ENCODE peak calls at places on chromosomes 3 and 15, in eight cellular contexts. One of them, this sample, is unnamed.

GRCh38 chr3:13244695-13245449 is 171.6 kb upstream of the IQSEC1 start:
- DNase-seq in uterus: no peak
- DNase-seq in transverse colon: no peak
- DNase-seq in H1: no peak
- DNase-seq in PC-9: peak; percentile 43
- DNase-seq in upper lobe of right lung: no peak
- DNase-seq in OCI-LY7: no peak
- DNase-seq in ovary: no peak
- DNase-seq in this sample: no peak

GRCh38 chr3:8563597-8563996 is 62.0 kb downstream of the LMCD1 start:
- DNase-seq in upper lobe of right lung: no peak
- DNase-seq in uterus: no peak
- DNase-seq in transverse colon: no peak
- DNase-seq in H1: no peak
- DNase-seq in PC-9: no peak
- DNase-seq in ovary: no peak
- DNase-seq in OCI-LY7: no peak
- DNase-seq in this sample: no peak

GRCh38 chr3:76523337-76523736 is 516.6 kb upstream of the ROBO2 start:
- DNase-seq in OCI-LY7: no peak
- DNase-seq in PC-9: no peak
- DNase-seq in uterus: no peak
- DNase-seq in transverse colon: no peak
- DNase-seq in upper lobe of right lung: no peak
- DNase-seq in ovary: no peak
- DNase-seq in H1: no peak
- DNase-seq in this sample: no peak

GRCh38 chr3:8629151-8630021 is 15.2 kb downstream of the SSUH2 start:
- DNase-seq in H1: no peak
- DNase-seq in uterus: no peak
- DNase-seq in OCI-LY7: no peak
- DNase-seq in upper lobe of right lung: peak; percentile 87
- DNase-seq in transverse colon: peak; percentile 86
- DNase-seq in ovary: no peak
- DNase-seq in PC-9: peak; percentile 91
- DNase-seq in this sample: peak; percentile 56

GRCh38 chr3:152402698-152403456 is 134.1 kb downstream of the MBNL1 start:
- DNase-seq in transverse colon: no peak
- DNase-seq in uterus: no peak
- DNase-seq in PC-9: no peak
- DNase-seq in H1: no peak
- DNase-seq in ovary: no peak
- DNase-seq in OCI-LY7: no peak
- DNase-seq in upper lobe of right lung: no peak
- DNase-seq in this sample: no peak

GRCh38 chr3:192727032-192727847 is at the start of gene FGF12:
- DNase-seq in H1: peak; percentile 88
- DNase-seq in ovary: peak; percentile 50
- DNase-seq in OCI-LY7: no peak
- DNase-seq in upper lobe of right lung: peak; percentile 74
- DNase-seq in uterus: peak; percentile 16
- DNase-seq in transverse colon: peak; percentile 11
- DNase-seq in PC-9: peak; percentile 65
- DNase-seq in this sample: no peak

GRCh38 chr3:24264748-24265158 is 229.9 kb downstream of the THRB start:
- DNase-seq in OCI-LY7: peak; percentile 55
- DNase-seq in uterus: no peak
- DNase-seq in PC-9: no peak
- DNase-seq in transverse colon: no peak
- DNase-seq in H1: no peak
- DNase-seq in upper lobe of right lung: no peak
- DNase-seq in ovary: no peak
- DNase-seq in this sample: no peak

GRCh38 chr15:100520132-100520921 is 8.4 kb downstream of the CERS3 start:
- DNase-seq in uterus: no peak
- DNase-seq in PC-9: no peak
- DNase-seq in upper lobe of right lung: no peak
- DNase-seq in H1: no peak
- DNase-seq in transverse colon: no peak
- DNase-seq in OCI-LY7: no peak
- DNase-seq in ovary: no peak
- DNase-seq in this sample: peak; percentile 49

GRCh38 chr3:124800511-124801374 is 70.5 kb downstream of the UMPS start:
- DNase-seq in upper lobe of right lung: no peak
- DNase-seq in transverse colon: no peak
- DNase-seq in PC-9: no peak
- DNase-seq in OCI-LY7: no peak
- DNase-seq in ovary: peak; percentile 81
- DNase-seq in uterus: peak; percentile 55
- DNase-seq in H1: no peak
- DNase-seq in this sample: no peak

GRCh38 chr3:115725800-115726199 is 102.5 kb downstream of the GAP43 start:
- DNase-seq in upper lobe of right lung: no peak
- DNase-seq in OCI-LY7: no peak
- DNase-seq in PC-9: no peak
- DNase-seq in ovary: no peak
- DNase-seq in transverse colon: no peak
- DNase-seq in uterus: no peak
- DNase-seq in H1: no peak
- DNase-seq in this sample: no peak

GRCh38 chr3:149487598-149488197 is 13.2 kb downstream of the TM4SF4 start:
- DNase-seq in transverse colon: peak; percentile 15
- DNase-seq in uterus: no peak
- DNase-seq in ovary: no peak
- DNase-seq in OCI-LY7: peak; percentile 54
- DNase-seq in H1: no peak
- DNase-seq in upper lobe of right lung: no peak
- DNase-seq in PC-9: no peak
- DNase-seq in this sample: no peak

GRCh38 chr3:184537885-184538599 is 23.5 kb upstream of the EPHB3 start:
- DNase-seq in PC-9: no peak
- DNase-seq in ovary: no peak
- DNase-seq in H1: no peak
- DNase-seq in uterus: no peak
- DNase-seq in OCI-LY7: no peak
- DNase-seq in upper lobe of right lung: no peak
- DNase-seq in transverse colon: no peak
- DNase-seq in this sample: no peak

GRCh38 chr3:53159415-53160135 is 1.4 kb upstream of the PRKCD start:
- DNase-seq in ovary: no peak
- DNase-seq in transverse colon: peak; percentile 91
- DNase-seq in OCI-LY7: no peak
- DNase-seq in upper lobe of right lung: no peak
- DNase-seq in PC-9: peak; percentile 50
- DNase-seq in H1: no peak
- DNase-seq in uterus: no peak
- DNase-seq in this sample: no peak

GRCh38 chr3:124360626-124361025 is 368.7 kb upstream of the ROPN1 start:
- DNase-seq in H1: peak; percentile 34
- DNase-seq in PC-9: no peak
- DNase-seq in OCI-LY7: no peak
- DNase-seq in transverse colon: no peak
- DNase-seq in ovary: no peak
- DNase-seq in uterus: no peak
- DNase-seq in upper lobe of right lung: no peak
- DNase-seq in this sample: no peak

GRCh38 chr3:72008226-72008996 is 223.5 kb upstream of the PROK2 start:
- DNase-seq in PC-9: no peak
- DNase-seq in transverse colon: no peak
- DNase-seq in H1: no peak
- DNase-seq in ovary: no peak
- DNase-seq in uterus: no peak
- DNase-seq in OCI-LY7: no peak
- DNase-seq in upper lobe of right lung: no peak
- DNase-seq in this sample: no peak

GRCh38 chr15:67823371-67824156 is 1.7 kb upstream of the SKOR1 start:
- DNase-seq in PC-9: no peak
- DNase-seq in ovary: no peak
- DNase-seq in OCI-LY7: peak; percentile 51
- DNase-seq in upper lobe of right lung: no peak
- DNase-seq in H1: no peak
- DNase-seq in uterus: no peak
- DNase-seq in transverse colon: no peak
- DNase-seq in this sample: no peak

GRCh38 chr3:160128086-160128485 is 97.1 kb upstream of the C3orf80 start:
- DNase-seq in H1: no peak
- DNase-seq in OCI-LY7: no peak
- DNase-seq in ovary: no peak
- DNase-seq in PC-9: no peak
- DNase-seq in uterus: no peak
- DNase-seq in upper lobe of right lung: no peak
- DNase-seq in transverse colon: no peak
- DNase-seq in this sample: no peak

GRCh38 chr3:3618624-3619023 is 180.6 kb upstream of the LRRN1 start:
- DNase-seq in PC-9: no peak
- DNase-seq in transverse colon: no peak
- DNase-seq in H1: no peak
- DNase-seq in OCI-LY7: no peak
- DNase-seq in upper lobe of right lung: no peak
- DNase-seq in ovary: no peak
- DNase-seq in uterus: no peak
- DNase-seq in this sample: no peak

GRCh38 chr3:87145553-87145952 is 81.6 kb upstream of the CHMP2B start:
- DNase-seq in transverse colon: peak; percentile 9
- DNase-seq in upper lobe of right lung: no peak
- DNase-seq in PC-9: no peak
- DNase-seq in OCI-LY7: peak; percentile 30
- DNase-seq in ovary: no peak
- DNase-seq in uterus: no peak
- DNase-seq in H1: peak; percentile 43
- DNase-seq in this sample: no peak

GRCh38 chr15:74458473-74458872 is 2.5 kb downstream of the UBL7 start:
- DNase-seq in ovary: no peak
- DNase-seq in PC-9: no peak
- DNase-seq in H1: no peak
- DNase-seq in transverse colon: no peak
- DNase-seq in upper lobe of right lung: no peak
- DNase-seq in OCI-LY7: no peak
- DNase-seq in uterus: no peak
- DNase-seq in this sample: no peak

GRCh38 chr15:93477721-93478120 is 388.7 kb upstream of the RGMA start:
- DNase-seq in transverse colon: no peak
- DNase-seq in upper lobe of right lung: no peak
- DNase-seq in ovary: no peak
- DNase-seq in uterus: no peak
- DNase-seq in OCI-LY7: no peak
- DNase-seq in PC-9: no peak
- DNase-seq in H1: no peak
- DNase-seq in this sample: no peak

DNA sequence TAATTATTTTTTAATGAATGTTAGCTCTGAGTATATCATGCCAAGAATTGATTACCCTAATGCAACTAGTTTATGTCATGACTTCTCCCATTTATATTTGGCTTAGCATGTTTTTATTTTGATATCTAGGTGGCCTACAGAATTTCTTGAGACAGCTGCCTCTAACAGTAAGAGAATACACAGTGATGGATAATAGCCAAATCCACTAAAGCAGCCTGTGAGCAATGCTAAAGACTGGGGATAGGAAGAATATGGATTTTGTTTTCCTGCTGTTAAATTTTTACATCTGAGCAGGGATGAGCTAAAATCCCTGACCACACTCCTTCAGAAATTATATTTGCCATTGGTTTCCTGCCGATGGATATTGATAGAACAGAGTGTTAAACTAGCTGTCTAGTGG is 149.3 kb upstream of the TGFBR2 start:
- DNase-seq in ovary: no peak
- DNase-seq in upper lobe of right lung: no peak
- DNase-seq in H1: no peak
- DNase-seq in OCI-LY7: no peak
- DNase-seq in PC-9: no peak
- DNase-seq in uterus: no peak
- DNase-seq in transverse colon: no peak
- DNase-seq in this sample: no peak
- H3K36me3 ChIP-seq in ovary: no peaks in the 10 kb centered on the region
- H3K36me3 ChIP-seq in upper lobe of right lung: no peaks in the 10 kb centered on the region
- H3K36me3 ChIP-seq in H1: no peaks in the 10 kb centered on the region
- H3K36me3 ChIP-seq in OCI-LY7: no peaks in the 10 kb centered on the region
- H3K36me3 ChIP-seq in PC-9: no peaks in the 10 kb centered on the region
- H3K36me3 ChIP-seq in uterus: no peaks in the 10 kb centered on the region
- H3K36me3 ChIP-seq in transverse colon: no peaks in the 10 kb centered on the region
- H3K36me3 ChIP-seq in this sample: no peaks in the 10 kb centered on the region

GRCh38 chr15:40085225-40085624 is 23.5 kb downstream of the BMF start:
- DNase-seq in upper lobe of right lung: no peak
- DNase-seq in ovary: no peak
- DNase-seq in uterus: no peak
- DNase-seq in transverse colon: no peak
- DNase-seq in PC-9: no peak
- DNase-seq in H1: no peak
- DNase-seq in OCI-LY7: no peak
- DNase-seq in this sample: no peak
- H3K27ac ChIP-seq in upper lobe of right lung: no peak overlapping the region
- H3K27ac ChIP-seq in ovary: no peak overlapping the region
- H3K27ac ChIP-seq in uterus: no peak overlapping the region
- H3K27ac ChIP-seq in transverse colon: no peak overlapping the region
- H3K27ac ChIP-seq in PC-9: no peak overlapping the region
- H3K27ac ChIP-seq in H1: no peak overlapping the region
- H3K27ac ChIP-seq in OCI-LY7: no peak overlapping the region
- H3K27ac ChIP-seq in this sample: no peak overlapping the region

GRCh38 chr3:46922426-46922825 is 44.9 kb downstream of the PTH1R start:
- DNase-seq in H1: no peak
- DNase-seq in transverse colon: peak; percentile 1
- DNase-seq in OCI-LY7: no peak
- DNase-seq in uterus: no peak
- DNase-seq in ovary: no peak
- DNase-seq in upper lobe of right lung: no peak
- DNase-seq in PC-9: no peak
- DNase-seq in this sample: no peak

GRCh38 chr3:46921871-46922271 is 44.4 kb downstream of the PTH1R start:
- DNase-seq in OCI-LY7: no peak
- DNase-seq in H1: no peak
- DNase-seq in uterus: no peak
- DNase-seq in transverse colon: peak; percentile 5
- DNase-seq in upper lobe of right lung: no peak
- DNase-seq in PC-9: no peak
- DNase-seq in ovary: peak; percentile 24
- DNase-seq in this sample: no peak

GRCh38 chr3:46918634-46919033 is 41.1 kb downstream of the PTH1R start:
- DNase-seq in ovary: no peak
- DNase-seq in H1: no peak
- DNase-seq in OCI-LY7: no peak
- DNase-seq in PC-9: no peak
- DNase-seq in transverse colon: no peak
- DNase-seq in uterus: no peak
- DNase-seq in upper lobe of right lung: no peak
- DNase-seq in this sample: no peak

GRCh38 chr3:46922871-46923558 is 45.5 kb downstream of the PTH1R start:
- DNase-seq in H1: no peak
- DNase-seq in ovary: peak; percentile 31
- DNase-seq in upper lobe of right lung: no peak
- DNase-seq in transverse colon: peak; percentile 1
- DNase-seq in OCI-LY7: no peak
- DNase-seq in PC-9: no peak
- DNase-seq in uterus: no peak
- DNase-seq in this sample: no peak

GRCh38 chr3:46921041-46921440 is 43.5 kb downstream of the PTH1R start:
- DNase-seq in transverse colon: peak; percentile 5
- DNase-seq in PC-9: no peak
- DNase-seq in upper lobe of right lung: no peak
- DNase-seq in uterus: no peak
- DNase-seq in OCI-LY7: no peak
- DNase-seq in H1: no peak
- DNase-seq in ovary: no peak
- DNase-seq in this sample: no peak
- H3K36me3 ChIP-seq in transverse colon: no peaks in the 10 kb centered on the region
- H3K36me3 ChIP-seq in PC-9: peaks cover 15% of the 10 kb centered on the region
- H3K36me3 ChIP-seq in upper lobe of right lung: peaks cover 89% of the 10 kb centered on the region
- H3K36me3 ChIP-seq in uterus: no peaks in the 10 kb centered on the region
- H3K36me3 ChIP-seq in OCI-LY7: peaks cover 98% of the 10 kb centered on the region
- H3K36me3 ChIP-seq in H1: peaks cover 45% of the 10 kb centered on the region
- H3K36me3 ChIP-seq in ovary: no peaks in the 10 kb centered on the region
- H3K36me3 ChIP-seq in this sample: peaks cover 67% of the 10 kb centered on the region

GRCh38 chr15:65211157-65211982 is at the start of gene CILP:
- DNase-seq in uterus: peak; percentile 57
- DNase-seq in H1: no peak
- DNase-seq in transverse colon: no peak
- DNase-seq in upper lobe of right lung: no peak
- DNase-seq in ovary: peak; percentile 82
- DNase-seq in OCI-LY7: no peak
- DNase-seq in PC-9: peak; percentile 16
- DNase-seq in this sample: no peak
- H3K27ac ChIP-seq in uterus: peak within 1 kb of the TSS; percentile 54
- H3K27ac ChIP-seq in H1: no peak within 1 kb of the TSS
- H3K27ac ChIP-seq in transverse colon: peak within 1 kb of the TSS; percentile 28
- H3K27ac ChIP-seq in upper lobe of right lung: peak within 1 kb of the TSS; percentile 6
- H3K27ac ChIP-seq in ovary: no peak within 1 kb of the TSS
- H3K27ac ChIP-seq in OCI-LY7: no peak within 1 kb of the TSS
- H3K27ac ChIP-seq in PC-9: no peak within 1 kb of the TSS
- H3K27ac ChIP-seq in this sample: no peak within 1 kb of the TSS